ENCODE peak calls at places on chromosome 19, in nine cellular contexts. P, F, W, E, X, H, A, S and U are unnamed samples.

GRCh38 chr19:3178377-3178972 is at the start of gene S1PR4:
- DNase-seq in P (no peak), F (no peak), W (peak; percentile 88), E (no peak), X (no peak), H (no peak), A (peak; percentile 83), S (peak; percentile 81), U (no peak)

GRCh38 chr19:4077800-4078683 is 11.3 kb upstream of the ZBTB7A start:
- DNase-seq in P (no peak), F (no peak), W (peak; percentile 42), E (no peak), X (no peak), H (no peak), A (peak; percentile 86), S (peak; percentile 84), U (no peak)

GRCh38 chr19:6997679-6998445 is 23.4 kb downstream of the MBD3L2B start:
- DNase-seq in P (no peak), F (no peak), W (no peak), E (no peak), X (no peak), H (no peak), A (peak; percentile 42), S (peak; percentile 28), U (no peak)

GRCh38 chr19:19305696-19306095 is 14.6 kb downstream of the SUGP1 start:
- DNase-seq in P (no peak), F (no peak), W (no peak), E (no peak), X (no peak), H (no peak), A (no peak), S (no peak), U (no peak)

GRCh38 chr19:927044-927706 is 1.3 kb downstream of the ARID3A start:
- DNase-seq in P (no peak), F (peak; percentile 19), W (no peak), E (no peak), X (no peak), H (no peak), A (peak; percentile 68), S (no peak), U (no peak)

GRCh38 chr19:42512743-42513304 is 15.5 kb downstream of the CEACAM1 start:
- DNase-seq in P (no peak), F (no peak), W (no peak), E (no peak), X (no peak), H (no peak), A (peak; percentile 71), S (peak; percentile 70), U (no peak)

GRCh38 chr19:45117167-45117594 is 24.2 kb downstream of the PPP1R37 start:
- DNase-seq in P (no peak), F (no peak), W (peak; percentile 31), E (no peak), X (no peak), H (no peak), A (peak; percentile 82), S (peak; percentile 78), U (no peak)

GRCh38 chr19:3357362-3357730 is 9.0 kb upstream of the NFIC start:
- DNase-seq in P (no peak), F (no peak), W (no peak), E (no peak), X (no peak), H (no peak), A (no peak), S (no peak), U (no peak)

GRCh38 chr19:47509973-47510372 is 4.9 kb downstream of the NAPA start:
- DNase-seq in P (no peak), F (peak; percentile 97), W (no peak), E (no peak), X (no peak), H (peak; percentile 33), A (no peak), S (no peak), U (no peak)